ENCODE peak calls at places on chromosomes 12 and 14, in seven cellular contexts. One of them, this sample, is unnamed.

GRCh38 chr12:58596381-58596780 is 323.9 kb downstream of the LRIG3 start:
- DNase-seq in neural crest cell: no peak
- DNase-seq in HepG2: no peak
- DNase-seq in colonic mucosa: no peak
- DNase-seq in ovary: no peak
- DNase-seq in A549: peak; percentile 9
- DNase-seq in epithelial cell of proximal tubule: no peak
- DNase-seq in this sample: no peak

GRCh38 chr14:72682188-72682587 is 211.7 kb downstream of the DPF3 start:
- DNase-seq in neural crest cell: no peak
- DNase-seq in HepG2: no peak
- DNase-seq in colonic mucosa: no peak
- DNase-seq in ovary: no peak
- DNase-seq in A549: no peak
- DNase-seq in epithelial cell of proximal tubule: no peak
- DNase-seq in this sample: no peak

GRCh38 chr14:85516239-85517112 is 13.5 kb upstream of the FLRT2 start:
- DNase-seq in neural crest cell: no peak
- DNase-seq in HepG2: no peak
- DNase-seq in colonic mucosa: no peak
- DNase-seq in ovary: no peak
- DNase-seq in A549: no peak
- DNase-seq in epithelial cell of proximal tubule: no peak
- DNase-seq in this sample: no peak

GRCh38 chr12:21776242-21776641 is 1.7 kb upstream of the KCNJ8 start:
- DNase-seq in neural crest cell: no peak
- DNase-seq in HepG2: no peak
- DNase-seq in colonic mucosa: no peak
- DNase-seq in ovary: no peak
- DNase-seq in A549: no peak
- DNase-seq in epithelial cell of proximal tubule: no peak
- DNase-seq in this sample: no peak

GRCh38 chr12:91786490-91787272 is 359.0 kb downstream of the BTG1 start:
- DNase-seq in neural crest cell: no peak
- DNase-seq in HepG2: no peak
- DNase-seq in colonic mucosa: no peak
- DNase-seq in ovary: no peak
- DNase-seq in A549: no peak
- DNase-seq in epithelial cell of proximal tubule: no peak
- DNase-seq in this sample: no peak

GRCh38 chr12:113198286-113198685 is 12.8 kb downstream of the RITA1 start:
- DNase-seq in neural crest cell: no peak
- DNase-seq in HepG2: no peak
- DNase-seq in colonic mucosa: no peak
- DNase-seq in ovary: no peak
- DNase-seq in A549: no peak
- DNase-seq in epithelial cell of proximal tubule: no peak
- DNase-seq in this sample: no peak

GRCh38 chr14:33914676-33915516 is 36.0 kb downstream of the EGLN3 start:
- DNase-seq in neural crest cell: no peak
- DNase-seq in HepG2: no peak
- DNase-seq in colonic mucosa: no peak
- DNase-seq in ovary: no peak
- DNase-seq in A549: peak; percentile 76
- DNase-seq in epithelial cell of proximal tubule: no peak
- DNase-seq in this sample: peak; percentile 68

GRCh38 chr12:110739488-110739887 is 3.2 kb downstream of the PPP1CC start:
- DNase-seq in neural crest cell: no peak
- DNase-seq in HepG2: no peak
- DNase-seq in colonic mucosa: no peak
- DNase-seq in ovary: no peak
- DNase-seq in A549: no peak
- DNase-seq in epithelial cell of proximal tubule: no peak
- DNase-seq in this sample: no peak

GRCh38 chr14:90629471-90629870 is 186.8 kb downstream of the TTC7B start:
- DNase-seq in neural crest cell: no peak
- DNase-seq in HepG2: no peak
- DNase-seq in colonic mucosa: no peak
- DNase-seq in ovary: no peak
- DNase-seq in A549: no peak
- DNase-seq in epithelial cell of proximal tubule: no peak
- DNase-seq in this sample: no peak

GRCh38 chr12:46442723-46443122 is 70.2 kb upstream of the SLC38A2 start:
- DNase-seq in neural crest cell: no peak
- DNase-seq in HepG2: no peak
- DNase-seq in colonic mucosa: no peak
- DNase-seq in ovary: no peak
- DNase-seq in A549: no peak
- DNase-seq in epithelial cell of proximal tubule: peak; percentile 36
- DNase-seq in this sample: no peak

GRCh38 chr12:131415781-131416180 is 295.1 kb upstream of the SFSWAP start:
- DNase-seq in neural crest cell: no peak
- DNase-seq in HepG2: no peak
- DNase-seq in colonic mucosa: no peak
- DNase-seq in ovary: no peak
- DNase-seq in A549: peak; percentile 56
- DNase-seq in epithelial cell of proximal tubule: no peak
- DNase-seq in this sample: no peak

GRCh38 chr12:113929312-113929989 is 36.7 kb downstream of the RBM19 start:
- DNase-seq in neural crest cell: no peak
- DNase-seq in HepG2: no peak
- DNase-seq in colonic mucosa: no peak
- DNase-seq in ovary: no peak
- DNase-seq in A549: no peak
- DNase-seq in epithelial cell of proximal tubule: no peak
- DNase-seq in this sample: no peak

GRCh38 chr14:42192659-42193425 is 586.2 kb downstream of the LRFN5 start:
- DNase-seq in neural crest cell: no peak
- DNase-seq in HepG2: no peak
- DNase-seq in colonic mucosa: no peak
- DNase-seq in ovary: no peak
- DNase-seq in A549: peak; percentile 93
- DNase-seq in epithelial cell of proximal tubule: peak; percentile 52
- DNase-seq in this sample: peak; percentile 85

GRCh38 chr12:802242-802995 is 50.0 kb downstream of the WNK1 start:
- DNase-seq in neural crest cell: no peak
- DNase-seq in HepG2: no peak
- DNase-seq in colonic mucosa: no peak
- DNase-seq in ovary: no peak
- DNase-seq in A549: no peak
- DNase-seq in epithelial cell of proximal tubule: no peak
- DNase-seq in this sample: no peak

GRCh38 chr14:21070083-21070609 is at the start of gene ARHGEF40:
- DNase-seq in neural crest cell: peak; percentile 62
- DNase-seq in HepG2: no peak
- DNase-seq in colonic mucosa: peak; percentile 74
- DNase-seq in ovary: no peak
- DNase-seq in A549: no peak
- DNase-seq in epithelial cell of proximal tubule: no peak
- DNase-seq in this sample: no peak

GRCh38 chr14:76086636-76087035 is 65.1 kb upstream of the GPATCH2L start:
- DNase-seq in neural crest cell: no peak
- DNase-seq in HepG2: no peak
- DNase-seq in colonic mucosa: no peak
- DNase-seq in ovary: no peak
- DNase-seq in A549: no peak
- DNase-seq in epithelial cell of proximal tubule: no peak
- DNase-seq in this sample: no peak

GRCh38 chr14:76089575-76089974 is 62.1 kb upstream of the GPATCH2L start:
- DNase-seq in neural crest cell: no peak
- DNase-seq in HepG2: no peak
- DNase-seq in colonic mucosa: no peak
- DNase-seq in ovary: no peak
- DNase-seq in A549: no peak
- DNase-seq in epithelial cell of proximal tubule: no peak
- DNase-seq in this sample: no peak

GRCh38 chr14:76089151-76089550 is 62.6 kb upstream of the GPATCH2L start:
- DNase-seq in neural crest cell: no peak
- DNase-seq in HepG2: no peak
- DNase-seq in colonic mucosa: no peak
- DNase-seq in ovary: peak; percentile 22
- DNase-seq in A549: no peak
- DNase-seq in epithelial cell of proximal tubule: no peak
- DNase-seq in this sample: no peak

GRCh38 chr14:76090611-76091010 is 61.1 kb upstream of the GPATCH2L start:
- DNase-seq in neural crest cell: no peak
- DNase-seq in HepG2: no peak
- DNase-seq in colonic mucosa: no peak
- DNase-seq in ovary: no peak
- DNase-seq in A549: no peak
- DNase-seq in epithelial cell of proximal tubule: peak; percentile 3
- DNase-seq in this sample: no peak

GRCh38 chr14:76091036-76091435 is 60.7 kb upstream of the GPATCH2L start:
- DNase-seq in neural crest cell: no peak
- DNase-seq in HepG2: peak; percentile 15
- DNase-seq in colonic mucosa: no peak
- DNase-seq in ovary: no peak
- DNase-seq in A549: no peak
- DNase-seq in epithelial cell of proximal tubule: no peak
- DNase-seq in this sample: no peak
- TF ChIP-seq CTCF in neural crest cell: no peak
- TF ChIP-seq CTCF in HepG2: peak; percentile 76
- TF ChIP-seq CTCF in colonic mucosa: no peak
- TF ChIP-seq CTCF in ovary: no peak
- TF ChIP-seq CTCF in A549: no peak
- TF ChIP-seq CTCF in epithelial cell of proximal tubule: peak; percentile 15
- TF ChIP-seq CTCF in this sample: no peak

DNA sequence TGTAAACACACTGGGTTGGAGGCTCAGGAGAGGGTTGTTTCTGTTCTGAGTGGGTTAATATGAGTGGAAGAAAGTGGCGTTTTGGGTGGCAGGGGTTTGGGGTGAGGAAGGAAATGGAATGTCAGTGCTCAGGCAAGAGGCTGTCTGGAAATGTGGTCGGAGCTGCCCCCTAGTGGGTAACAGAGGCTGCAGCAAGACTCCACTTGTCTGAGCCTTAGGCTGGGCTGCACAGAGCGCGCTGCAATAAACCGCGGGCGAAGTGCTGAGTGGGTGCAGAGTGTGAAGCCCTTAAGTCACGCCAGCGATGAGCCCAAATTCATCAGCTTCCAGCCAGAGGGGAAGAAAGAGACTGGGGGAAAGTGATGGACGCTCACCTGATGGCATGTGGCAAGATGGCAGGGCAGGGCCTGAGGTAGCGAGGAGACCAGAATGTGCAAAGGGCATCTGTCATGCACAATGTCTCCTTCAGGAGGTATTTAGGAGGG is 12.3 kb downstream of the VSX2 start:
- DNase-seq in neural crest cell: peak; percentile 74
- DNase-seq in HepG2: peak; percentile 63
- DNase-seq in colonic mucosa: peak; percentile 77
- DNase-seq in ovary: peak; percentile 62
- DNase-seq in A549: peak; percentile 83
- DNase-seq in epithelial cell of proximal tubule: peak; percentile 20
- DNase-seq in this sample: peak; percentile 65
- TF ChIP-seq CTCF in neural crest cell: peak; percentile 88
- TF ChIP-seq CTCF in HepG2: peak; percentile 95
- TF ChIP-seq CTCF in colonic mucosa: peak; percentile 79
- TF ChIP-seq CTCF in ovary: no peak
- TF ChIP-seq CTCF in A549: peak; percentile 79
- TF ChIP-seq CTCF in epithelial cell of proximal tubule: peak; percentile 95
- TF ChIP-seq CTCF in this sample: peak; percentile 95

DNA sequence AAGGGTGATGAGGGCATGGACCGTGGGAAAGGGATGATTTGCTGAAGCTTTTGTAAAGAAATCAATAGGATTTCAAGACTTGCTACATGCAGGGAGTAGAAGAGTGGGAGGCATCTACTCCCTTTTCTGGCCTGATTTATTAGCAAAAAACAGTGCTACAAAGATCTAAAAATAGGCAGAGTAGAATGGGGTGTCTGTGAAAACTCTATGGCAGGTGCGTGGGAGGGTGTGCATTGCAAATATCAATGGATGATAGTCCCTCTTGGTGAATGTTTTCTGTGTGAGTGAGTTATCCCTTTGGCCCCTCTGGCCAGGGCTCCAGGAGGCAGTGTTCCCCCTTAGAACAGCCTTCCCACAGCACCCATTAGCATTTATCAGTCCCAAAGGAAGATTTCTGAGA is 139.0 kb downstream of the SMOC1 start:
- DNase-seq in neural crest cell: no peak
- DNase-seq in HepG2: no peak
- DNase-seq in colonic mucosa: no peak
- DNase-seq in ovary: peak; percentile 15
- DNase-seq in A549: no peak
- DNase-seq in epithelial cell of proximal tubule: no peak
- DNase-seq in this sample: no peak
- TF ChIP-seq CTCF in neural crest cell: no peak
- TF ChIP-seq CTCF in HepG2: no peak
- TF ChIP-seq CTCF in colonic mucosa: no peak
- TF ChIP-seq CTCF in ovary: no peak
- TF ChIP-seq CTCF in A549: no peak
- TF ChIP-seq CTCF in epithelial cell of proximal tubule: no peak
- TF ChIP-seq CTCF in this sample: no peak

DNA sequence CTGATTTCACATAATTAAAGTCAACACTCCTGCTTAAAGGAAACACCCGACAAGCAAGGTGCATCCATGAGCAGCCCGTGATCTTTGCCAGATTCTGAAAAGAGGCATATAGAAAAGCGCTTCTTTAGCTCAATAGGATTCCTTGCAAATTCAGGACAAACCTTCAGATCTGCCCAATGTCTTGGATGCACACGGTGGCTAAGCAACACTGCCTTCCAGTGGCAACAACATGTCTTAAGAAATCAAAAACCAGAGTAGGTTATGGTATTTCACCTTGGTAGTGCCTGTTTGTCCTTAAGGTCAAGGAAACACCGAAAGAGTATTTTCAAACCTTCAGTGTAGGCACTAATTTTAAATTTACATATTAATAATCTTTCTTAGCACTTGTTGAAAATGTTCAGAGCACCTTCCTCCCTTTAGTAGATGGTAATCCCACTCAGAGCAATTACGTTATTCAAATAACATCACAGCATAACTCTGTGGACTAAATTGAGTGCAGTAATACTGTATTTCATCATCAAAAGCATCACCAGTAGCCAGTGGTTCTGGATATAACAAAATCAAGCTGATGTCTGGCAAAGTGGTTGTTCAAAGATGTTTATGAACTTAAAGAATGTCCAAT is 58.0 kb upstream of the CDKN3 start:
- DNase-seq in neural crest cell: no peak
- DNase-seq in HepG2: no peak
- DNase-seq in colonic mucosa: no peak
- DNase-seq in ovary: no peak
- DNase-seq in A549: peak; percentile 71
- DNase-seq in epithelial cell of proximal tubule: no peak
- DNase-seq in this sample: no peak
- TF ChIP-seq CTCF in neural crest cell: peak; percentile 59
- TF ChIP-seq CTCF in HepG2: peak; percentile 55
- TF ChIP-seq CTCF in colonic mucosa: peak; percentile 21
- TF ChIP-seq CTCF in ovary: no peak
- TF ChIP-seq CTCF in A549: peak; percentile 73
- TF ChIP-seq CTCF in epithelial cell of proximal tubule: peak; percentile 86
- TF ChIP-seq CTCF in this sample: peak; percentile 84

GRCh38 chr12:52327086-52327829 is 6.1 kb upstream of the KRT83 start:
- DNase-seq in neural crest cell: peak; percentile 53
- DNase-seq in HepG2: peak; percentile 78
- DNase-seq in colonic mucosa: peak; percentile 86
- DNase-seq in ovary: no peak
- DNase-seq in A549: peak; percentile 98
- DNase-seq in epithelial cell of proximal tubule: peak; percentile 74
- DNase-seq in this sample: peak; percentile 61
- TF ChIP-seq CTCF in neural crest cell: peak; percentile 70
- TF ChIP-seq CTCF in HepG2: peak; percentile 84
- TF ChIP-seq CTCF in colonic mucosa: peak; percentile 66
- TF ChIP-seq CTCF in ovary: no peak
- TF ChIP-seq CTCF in A549: peak; percentile 100
- TF ChIP-seq CTCF in epithelial cell of proximal tubule: peak; percentile 100
- TF ChIP-seq CTCF in this sample: peak; percentile 82

This sample was measured in astrocyte of the cerebellum.